ENCODE peak calls at places on chromosomes 3 and 15, in seven cellular contexts. One of them, this sample, is unnamed.

GRCh38 chr3:107654218-107654617 is 131.5 kb downstream of the BBX start:
- DNase-seq in activated CD4-positive, alpha-beta T cell treated with anti-CD3 and anti-CD28 coated beads, Interleukin-2, amount 50 U/mL, for 4 hours: no peak
- DNase-seq in stimulated activated CD4-positive, alpha-beta T cell treated with anti-CD3 and anti-CD28 coated beads, Interleukin-4, amount 100 ng/mL, for 24 hours: no peak
- DNase-seq in bronchial epithelial cell: no peak
- DNase-seq in HL-60: no peak
- DNase-seq in body of pancreas: no peak
- DNase-seq in HFFc6: no peak
- DNase-seq in this sample: no peak

GRCh38 chr3:8886556-8886955 is 76.7 kb downstream of the RAD18 start:
- DNase-seq in bronchial epithelial cell: no peak
- DNase-seq in HFFc6: peak; percentile 66
- DNase-seq in HL-60: no peak
- DNase-seq in activated CD4-positive, alpha-beta T cell treated with anti-CD3 and anti-CD28 coated beads, Interleukin-2, amount 50 U/mL, for 4 hours: no peak
- DNase-seq in stimulated activated CD4-positive, alpha-beta T cell treated with anti-CD3 and anti-CD28 coated beads, Interleukin-4, amount 100 ng/mL, for 24 hours: no peak
- DNase-seq in body of pancreas: no peak
- DNase-seq in this sample: no peak

GRCh38 chr15:71588746-71589145 is 221.6 kb upstream of the NR2E3 start:
- DNase-seq in bronchial epithelial cell: peak; percentile 68
- DNase-seq in body of pancreas: no peak
- DNase-seq in HFFc6: peak; percentile 62
- DNase-seq in activated CD4-positive, alpha-beta T cell treated with anti-CD3 and anti-CD28 coated beads, Interleukin-2, amount 50 U/mL, for 4 hours: no peak
- DNase-seq in stimulated activated CD4-positive, alpha-beta T cell treated with anti-CD3 and anti-CD28 coated beads, Interleukin-4, amount 100 ng/mL, for 24 hours: no peak
- DNase-seq in HL-60: no peak
- DNase-seq in this sample: peak; percentile 84

GRCh38 chr3:8607285-8608040 is 37.1 kb downstream of the SSUH2 start:
- DNase-seq in stimulated activated CD4-positive, alpha-beta T cell treated with anti-CD3 and anti-CD28 coated beads, Interleukin-4, amount 100 ng/mL, for 24 hours: no peak
- DNase-seq in activated CD4-positive, alpha-beta T cell treated with anti-CD3 and anti-CD28 coated beads, Interleukin-2, amount 50 U/mL, for 4 hours: no peak
- DNase-seq in body of pancreas: peak; percentile 49
- DNase-seq in bronchial epithelial cell: peak; percentile 78
- DNase-seq in HL-60: no peak
- DNase-seq in HFFc6: peak; percentile 69
- DNase-seq in this sample: peak; percentile 64

GRCh38 chr3:151230644-151231043 is 27.6 kb upstream of the GPR171 start:
- DNase-seq in activated CD4-positive, alpha-beta T cell treated with anti-CD3 and anti-CD28 coated beads, Interleukin-2, amount 50 U/mL, for 4 hours: no peak
- DNase-seq in HFFc6: no peak
- DNase-seq in body of pancreas: no peak
- DNase-seq in HL-60: no peak
- DNase-seq in stimulated activated CD4-positive, alpha-beta T cell treated with anti-CD3 and anti-CD28 coated beads, Interleukin-4, amount 100 ng/mL, for 24 hours: no peak
- DNase-seq in bronchial epithelial cell: no peak
- DNase-seq in this sample: no peak

GRCh38 chr3:149579838-149580542 is 77.8 kb downstream of the WWTR1 start:
- DNase-seq in HL-60: no peak
- DNase-seq in HFFc6: peak; percentile 60
- DNase-seq in body of pancreas: no peak
- DNase-seq in bronchial epithelial cell: peak; percentile 98
- DNase-seq in activated CD4-positive, alpha-beta T cell treated with anti-CD3 and anti-CD28 coated beads, Interleukin-2, amount 50 U/mL, for 4 hours: no peak
- DNase-seq in stimulated activated CD4-positive, alpha-beta T cell treated with anti-CD3 and anti-CD28 coated beads, Interleukin-4, amount 100 ng/mL, for 24 hours: no peak
- DNase-seq in this sample: no peak

GRCh38 chr3:72295276-72295973 is 510.5 kb upstream of the PROK2 start:
- DNase-seq in stimulated activated CD4-positive, alpha-beta T cell treated with anti-CD3 and anti-CD28 coated beads, Interleukin-4, amount 100 ng/mL, for 24 hours: no peak
- DNase-seq in HL-60: no peak
- DNase-seq in bronchial epithelial cell: peak; percentile 49
- DNase-seq in body of pancreas: no peak
- DNase-seq in activated CD4-positive, alpha-beta T cell treated with anti-CD3 and anti-CD28 coated beads, Interleukin-2, amount 50 U/mL, for 4 hours: no peak
- DNase-seq in HFFc6: no peak
- DNase-seq in this sample: no peak

GRCh38 chr3:85360742-85361387 is 402.1 kb downstream of the CADM2 start:
- DNase-seq in HFFc6: no peak
- DNase-seq in bronchial epithelial cell: peak; percentile 60
- DNase-seq in activated CD4-positive, alpha-beta T cell treated with anti-CD3 and anti-CD28 coated beads, Interleukin-2, amount 50 U/mL, for 4 hours: no peak
- DNase-seq in stimulated activated CD4-positive, alpha-beta T cell treated with anti-CD3 and anti-CD28 coated beads, Interleukin-4, amount 100 ng/mL, for 24 hours: no peak
- DNase-seq in body of pancreas: peak; percentile 44
- DNase-seq in HL-60: peak; percentile 40
- DNase-seq in this sample: peak; percentile 33

GRCh38 chr3:114213262-114213668 is 24.1 kb downstream of the ZNF80 start:
- DNase-seq in HFFc6: peak; percentile 81
- DNase-seq in bronchial epithelial cell: no peak
- DNase-seq in activated CD4-positive, alpha-beta T cell treated with anti-CD3 and anti-CD28 coated beads, Interleukin-2, amount 50 U/mL, for 4 hours: no peak
- DNase-seq in stimulated activated CD4-positive, alpha-beta T cell treated with anti-CD3 and anti-CD28 coated beads, Interleukin-4, amount 100 ng/mL, for 24 hours: no peak
- DNase-seq in HL-60: no peak
- DNase-seq in body of pancreas: no peak
- DNase-seq in this sample: no peak

GRCh38 chr3:41169038-41169437 is 30.3 kb upstream of the CTNNB1 start:
- DNase-seq in body of pancreas: no peak
- DNase-seq in HFFc6: peak; percentile 7
- DNase-seq in bronchial epithelial cell: peak; percentile 17
- DNase-seq in stimulated activated CD4-positive, alpha-beta T cell treated with anti-CD3 and anti-CD28 coated beads, Interleukin-4, amount 100 ng/mL, for 24 hours: no peak
- DNase-seq in HL-60: no peak
- DNase-seq in activated CD4-positive, alpha-beta T cell treated with anti-CD3 and anti-CD28 coated beads, Interleukin-2, amount 50 U/mL, for 4 hours: no peak
- DNase-seq in this sample: no peak

GRCh38 chr3:127803619-127804018 is 18.7 kb downstream of the MGLL start:
- DNase-seq in body of pancreas: no peak
- DNase-seq in HFFc6: peak; percentile 91
- DNase-seq in activated CD4-positive, alpha-beta T cell treated with anti-CD3 and anti-CD28 coated beads, Interleukin-2, amount 50 U/mL, for 4 hours: no peak
- DNase-seq in stimulated activated CD4-positive, alpha-beta T cell treated with anti-CD3 and anti-CD28 coated beads, Interleukin-4, amount 100 ng/mL, for 24 hours: no peak
- DNase-seq in HL-60: no peak
- DNase-seq in bronchial epithelial cell: peak; percentile 99
- DNase-seq in this sample: no peak

GRCh38 chr3:30198162-30198561 is 408.2 kb upstream of the TGFBR2 start:
- DNase-seq in stimulated activated CD4-positive, alpha-beta T cell treated with anti-CD3 and anti-CD28 coated beads, Interleukin-4, amount 100 ng/mL, for 24 hours: no peak
- DNase-seq in body of pancreas: no peak
- DNase-seq in HL-60: peak; percentile 47
- DNase-seq in HFFc6: no peak
- DNase-seq in activated CD4-positive, alpha-beta T cell treated with anti-CD3 and anti-CD28 coated beads, Interleukin-2, amount 50 U/mL, for 4 hours: no peak
- DNase-seq in bronchial epithelial cell: no peak
- DNase-seq in this sample: no peak

GRCh38 chr3:197800379-197800778 is 9.3 kb downstream of the LRCH3 start:
- DNase-seq in body of pancreas: no peak
- DNase-seq in HL-60: no peak
- DNase-seq in activated CD4-positive, alpha-beta T cell treated with anti-CD3 and anti-CD28 coated beads, Interleukin-2, amount 50 U/mL, for 4 hours: no peak
- DNase-seq in HFFc6: no peak
- DNase-seq in bronchial epithelial cell: no peak
- DNase-seq in stimulated activated CD4-positive, alpha-beta T cell treated with anti-CD3 and anti-CD28 coated beads, Interleukin-4, amount 100 ng/mL, for 24 hours: no peak
- DNase-seq in this sample: no peak

GRCh38 chr15:89016549-89017041 is 71.7 kb upstream of the ABHD2 start:
- DNase-seq in body of pancreas: no peak
- DNase-seq in HFFc6: no peak
- DNase-seq in bronchial epithelial cell: peak; percentile 84
- DNase-seq in activated CD4-positive, alpha-beta T cell treated with anti-CD3 and anti-CD28 coated beads, Interleukin-2, amount 50 U/mL, for 4 hours: no peak
- DNase-seq in HL-60: no peak
- DNase-seq in stimulated activated CD4-positive, alpha-beta T cell treated with anti-CD3 and anti-CD28 coated beads, Interleukin-4, amount 100 ng/mL, for 24 hours: no peak
- DNase-seq in this sample: no peak